ENCODE peak calls at places on chromosomes 12 and 14, in six cellular contexts. J is CD8-positive, alpha-beta T cell; A is upper lobe of right lung; Q is neural progenitor cell; R is astrocyte; E is breast epithelium. N is an unnamed sample. For H3K27me3, the result is how much of the 10 kb centered on the place peaks cover.

GRCh38 chr12:50390284-50390683 is 6.1 kb downstream of the FAM186A start:
- DNase-seq in R (peak), E (no peak), A (no peak), J (no peak), Q (no peak), N (peak)

GRCh38 chr12:100724071-100724470 is 70.5 kb upstream of the ANO4 start:
- DNase-seq in Q (peak), R (no peak), A (no peak), J (no peak), E (no peak), N (no peak)

GRCh38 chr14:55130194-55130550 is 1.1 kb downstream of the LGALS3 start:
- DNase-seq in J (no peak), R (no peak), A (no peak), Q (no peak), E (no peak), N (peak)

GRCh38 chr12:132106921-132107320 is 37.2 kb downstream of the DDX51 start:
- DNase-seq in E (no peak), Q (no peak), A (no peak), R (no peak), J (no peak), N (peak)

GRCh38 chr14:50089213-50089612 is 27.2 kb downstream of the VCPKMT start:
- DNase-seq in E (no peak), J (peak), Q (no peak), A (no peak), R (no peak), N (no peak)

GRCh38 chr14:105281354-105282097 is 19.3 kb downstream of the BRF1 start:
- DNase-seq in A (no peak), J (peak), E (no peak), Q (peak), R (peak), N (peak)

GRCh38 chr12:51269174-51270066 is 795 bp downstream of the SMAGP start:
- DNase-seq in A (peak), J (peak), E (peak), Q (peak), R (peak), N (peak)

GRCh38 chr14:101200008-101200649 is 296.6 kb upstream of the RTL1 start:
- DNase-seq in E (no peak), J (no peak), Q (no peak), R (no peak), A (no peak), N (no peak)

GRCh38 chr12:123670882-123671728 is at the start of gene TCTN2:
- DNase-seq in R (peak), A (peak), E (peak), Q (peak), J (peak), N (peak)

GRCh38 chr14:101858791-101859537 is 97.5 kb downstream of the PPP2R5C start:
- DNase-seq in J (no peak), Q (no peak), R (no peak), E (no peak), A (no peak), N (peak)

GRCh38 chr12:117774986-117775775 is 193.6 kb downstream of the KSR2 start:
- DNase-seq in E (no peak), R (peak), J (no peak), Q (no peak), A (no peak), N (no peak)

GRCh38 chr12:44859998-44860689 is 16.0 kb downstream of the NELL2 start:
- DNase-seq in E (no peak), A (no peak), R (no peak), Q (no peak), J (no peak), N (no peak)

GRCh38 chr14:87705439-87705896 is 287.5 kb downstream of the GALC start:
- DNase-seq in R (peak), E (no peak), J (no peak), Q (no peak), A (no peak), N (no peak)

GRCh38 chr12:6981152-6982052 is 10.7 kb downstream of the EMG1 start:
- DNase-seq in J (no peak), Q (no peak), E (no peak), A (no peak), R (no peak), N (no peak)

GRCh38 chr12:105233045-105233905 is 2.7 kb downstream of the APPL2 start:
- DNase-seq in J (no peak), E (no peak), Q (no peak), R (no peak), A (no peak), N (no peak)

GRCh38 chr12:58202933-58203713 is 261.8 kb downstream of the ATP23 start:
- DNase-seq in Q (no peak), J (no peak), R (no peak), A (no peak), E (no peak), N (no peak)

GRCh38 chr12:110934093-110934852 is 13.9 kb upstream of the MYL2 start:
- DNase-seq in J (no peak), Q (peak), R (peak), A (no peak), E (peak), N (peak)

GRCh38 chr12:89949457-89950195 is 241.0 kb upstream of the ATP2B1 start:
- DNase-seq in E (no peak), R (peak), Q (no peak), A (no peak), J (peak), N (peak)

GRCh38 chr12:119235352-119235751 is 56.6 kb downstream of the HSPB8 start:
- DNase-seq in R (no peak), A (no peak), J (no peak), E (no peak), Q (peak), N (no peak)
- TF ChIP-seq CTCF in R (no peak), A (peak), J (no peak), E (no peak), Q (peak), N (peak)

DNA sequence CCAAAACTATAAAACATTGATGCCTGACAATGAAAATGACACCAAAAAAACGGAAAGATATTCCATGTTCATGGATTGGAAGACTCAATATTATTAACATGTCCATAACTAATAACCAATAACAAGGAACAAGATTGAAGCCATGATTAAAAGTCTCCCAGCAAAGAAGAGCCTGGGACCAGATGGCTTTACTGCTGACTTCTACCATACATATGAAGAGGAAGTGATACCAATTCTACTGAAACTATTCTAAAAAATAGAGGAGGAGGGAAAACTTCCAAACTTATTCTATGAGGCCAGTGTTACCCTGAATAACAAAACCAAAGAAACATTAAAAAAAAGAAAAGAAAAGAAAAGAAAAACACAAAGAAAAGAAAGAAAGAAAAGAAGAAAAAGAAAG is 54.6 kb upstream of the ATF7IP start:
- DNase-seq in A (no peak), R (no peak), Q (no peak), E (no peak), J (no peak), N (no peak)
- H3K4me3 ChIP-seq in A (no peak), R (no peak), Q (no peak), E (no peak), J (no peak), N (no peak)

DNA sequence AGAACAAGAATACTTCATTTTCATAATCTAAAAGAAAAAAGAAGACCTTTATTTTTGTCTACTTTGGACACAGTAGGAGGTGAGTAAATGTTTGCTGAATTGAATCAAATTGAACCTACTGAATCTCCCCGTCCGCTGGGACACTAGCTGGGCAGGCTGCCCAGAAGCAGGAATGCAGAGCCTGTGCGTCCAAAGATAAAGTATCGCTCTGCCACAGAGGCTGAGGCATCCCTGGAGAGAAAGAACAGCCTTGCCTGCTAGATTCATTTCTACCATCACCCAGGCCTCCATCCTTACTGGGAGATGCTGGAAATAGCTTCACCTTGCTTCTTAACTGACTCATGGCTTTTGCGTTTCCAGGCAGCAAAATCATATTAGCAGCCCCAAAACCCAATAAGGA is 64.1 kb upstream of the TSPAN11 start:
- DNase-seq in E (no peak), R (peak), A (no peak), J (no peak), Q (no peak), N (no peak)
- H3K27me3 ChIP-seq in E (under half), R (under half), A (under half), J (under half), Q (under half), N (under half)

DNA sequence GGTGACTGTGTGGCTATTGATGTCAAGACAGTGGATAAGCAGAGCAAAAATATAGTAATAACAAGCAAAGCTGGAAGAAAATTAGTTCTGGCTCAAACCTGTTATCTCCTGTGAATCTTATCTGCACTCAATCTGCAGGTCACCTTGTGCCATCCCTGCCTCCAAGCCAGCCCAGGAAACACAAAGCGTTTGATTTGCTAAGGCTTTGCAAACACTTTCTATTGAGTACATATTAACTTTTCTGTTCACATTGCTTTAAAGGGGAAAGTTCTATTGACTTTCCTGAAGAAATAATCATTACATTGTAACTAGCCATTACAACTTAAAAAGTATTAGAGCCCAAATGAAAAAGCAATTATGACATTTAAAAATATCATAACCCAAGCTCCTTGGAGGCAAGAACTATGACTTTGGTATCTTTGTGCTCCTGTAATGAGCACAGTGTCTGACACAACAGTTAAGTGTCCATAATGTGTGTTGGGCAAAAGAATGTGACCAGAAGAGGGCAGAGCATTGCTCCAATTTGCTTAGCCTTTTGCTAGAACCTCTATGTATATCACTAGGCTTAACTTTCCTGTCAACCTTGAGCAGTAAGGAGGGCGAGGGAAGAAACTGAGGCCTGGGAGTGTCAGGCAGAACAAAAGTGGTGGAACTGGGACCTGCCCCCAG is 24.7 kb downstream of the SERPINA3 start:
- DNase-seq in R (no peak), Q (peak), J (no peak), A (no peak), E (no peak), N (no peak)
- TF ChIP-seq CTCF in R (no peak), Q (peak), J (no peak), A (no peak), E (peak), N (peak)

GRCh38 chr12:75589801-75590200 is 78.4 kb upstream of the KRR1 start:
- DNase-seq in R (no peak), A (no peak), J (no peak), Q (no peak), E (no peak), N (no peak)

GRCh38 chr12:75591628-75592027 is 80.2 kb upstream of the KRR1 start:
- DNase-seq in A (no peak), E (no peak), J (no peak), Q (no peak), R (no peak), N (no peak)

GRCh38 chr12:75596406-75596805 is 85.0 kb upstream of the KRR1 start:
- DNase-seq in A (no peak), E (no peak), Q (no peak), R (no peak), J (no peak), N (no peak)

GRCh38 chr12:75592086-75592485 is 80.7 kb upstream of the KRR1 start:
- DNase-seq in Q (no peak), R (no peak), E (no peak), J (no peak), A (no peak), N (no peak)

DNA sequence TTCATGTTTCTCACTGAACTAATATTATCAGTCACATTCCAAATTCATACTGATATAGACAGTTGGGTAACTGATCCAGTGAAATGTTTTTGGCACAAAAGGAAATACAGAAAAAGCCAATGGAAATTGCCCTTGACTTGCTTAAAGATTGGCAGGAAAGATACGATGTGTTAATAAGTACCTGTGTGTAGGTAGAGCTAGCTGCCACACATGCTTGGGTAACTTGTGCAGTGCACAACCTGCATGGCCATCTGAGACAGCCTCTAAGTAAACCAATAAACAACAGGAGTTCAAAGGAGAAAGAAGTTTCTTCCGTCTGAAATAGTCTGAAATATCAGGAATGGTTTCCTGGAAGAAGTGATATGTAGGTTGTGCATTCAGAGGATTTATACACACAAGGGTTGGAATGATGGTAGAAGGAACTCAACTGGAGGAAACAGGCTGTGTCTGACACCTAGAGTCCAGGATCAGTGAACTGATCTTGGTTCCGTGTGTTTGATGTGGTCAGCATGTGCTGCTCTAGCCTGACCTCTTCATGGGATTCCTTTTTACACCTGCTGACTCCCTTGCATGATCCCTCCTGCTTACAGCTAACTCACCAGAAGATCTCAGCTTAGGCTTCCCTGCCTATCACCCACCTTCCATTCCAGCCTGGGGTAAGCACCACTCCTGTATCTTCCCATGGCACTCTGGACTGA is 81.4 kb upstream of the KRR1 start:
- DNase-seq in A (no peak), E (no peak), J (no peak), Q (no peak), R (no peak), N (no peak)
- H3K4me3 ChIP-seq in A (no peak), E (no peak), J (no peak), Q (no peak), R (no peak), N (no peak)

DNA sequence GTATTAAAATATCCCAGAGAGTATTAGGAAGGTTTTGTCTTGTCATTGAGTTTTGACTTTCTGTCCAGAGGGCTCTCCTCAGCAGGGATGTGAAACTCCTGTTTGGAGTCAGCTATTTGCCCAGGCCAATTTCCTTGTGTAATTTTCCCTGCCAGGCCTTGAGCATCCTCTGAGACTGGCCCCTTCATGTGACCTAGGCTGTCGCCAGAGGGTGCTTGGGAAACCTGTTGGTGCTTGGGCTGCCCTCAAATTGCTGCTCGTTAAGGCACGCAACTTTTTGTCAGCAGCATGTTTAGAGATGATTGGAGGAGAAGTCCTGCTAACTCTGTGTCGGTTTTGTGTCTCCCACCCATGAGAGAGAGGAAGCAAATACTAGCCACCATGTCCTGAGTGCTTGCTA is 39.1 kb downstream of the IQSEC3 start:
- DNase-seq in Q (no peak), A (peak), E (no peak), J (no peak), R (no peak), N (no peak)
- H3K27me3 ChIP-seq in Q (under half), A (under half), E (under half), J (under half), R (under half), N (under half)

GRCh38 chr12:10221846-10222245 is 9.2 kb downstream of the GABARAPL1 start:
- DNase-seq in A (no peak), E (peak), R (no peak), J (no peak), Q (no peak), N (peak)

GRCh38 chr12:10220398-10221077 is 7.9 kb downstream of the GABARAPL1 start:
- DNase-seq in E (peak), Q (no peak), R (peak), J (no peak), A (no peak), N (peak)

GRCh38 chr12:10226086-10226485 is 13.4 kb downstream of the GABARAPL1 start:
- DNase-seq in E (no peak), Q (peak), A (no peak), J (no peak), R (no peak), N (no peak)

GRCh38 chr12:10226740-10227139 is 14.1 kb downstream of the GABARAPL1 start:
- DNase-seq in A (no peak), Q (no peak), E (no peak), J (no peak), R (no peak), N (peak)

DNA sequence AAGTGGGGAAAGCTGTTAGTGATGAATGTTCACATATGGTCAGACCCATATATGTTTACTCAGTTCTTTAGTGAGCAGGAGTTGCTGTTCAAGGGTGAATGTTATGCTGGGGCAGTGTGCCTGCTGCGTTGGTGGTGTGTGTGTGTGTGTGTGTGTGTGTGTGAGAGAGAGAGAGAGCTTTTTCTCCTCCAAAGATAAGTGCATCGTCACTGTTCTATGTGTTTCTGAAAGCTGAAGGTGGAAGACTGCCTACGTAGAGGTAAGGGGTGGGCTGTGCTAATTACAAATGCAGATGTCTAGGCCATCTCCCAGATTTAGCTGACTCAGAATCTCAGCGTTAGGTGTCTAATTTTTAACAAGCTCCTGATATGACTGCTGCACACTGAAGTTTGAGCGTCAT is 10.5 kb downstream of the GABARAPL1 start:
- DNase-seq in J (no peak), E (no peak), Q (no peak), R (no peak), A (no peak), N (no peak)
- TF ChIP-seq CTCF in J (no peak), E (no peak), Q (no peak), R (no peak), A (no peak), N (no peak)

DNA sequence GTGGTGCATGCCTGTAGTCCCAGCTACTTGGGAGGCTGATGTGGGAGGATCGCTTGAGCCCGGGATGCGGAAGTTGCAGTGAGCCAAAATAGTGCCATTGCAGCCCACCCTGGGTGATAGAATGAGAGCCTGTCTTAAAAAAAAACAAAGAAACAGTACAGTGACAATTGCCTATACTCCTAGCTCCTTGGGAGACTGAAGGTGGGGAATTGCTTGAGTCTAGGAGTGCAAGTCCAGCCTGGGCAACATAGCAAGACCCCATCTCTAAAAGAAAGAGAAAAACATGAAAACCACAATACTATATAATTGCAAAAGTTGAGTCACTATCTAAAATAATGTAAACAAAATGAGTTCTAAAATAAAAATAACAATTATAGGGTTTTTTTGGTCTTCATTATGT is 20.0 kb downstream of the KLC1 start:
- DNase-seq in E (no peak), R (no peak), Q (no peak), A (no peak), J (no peak), N (no peak)
- H3K4me3 ChIP-seq in E (no peak), R (no peak), Q (no peak), A (no peak), J (no peak), N (no peak)